ENCODE peak calls at places on chromosomes 2 and 18, in eight cellular contexts. C is epithelial cell of esophagus; O is stimulated activated naive CD8-positive, alpha-beta T cell treated with anti-CD3 and anti-CD28 coated beads, Interleukin-15, amount 100 ng/mL, for 72 hours; S is LNCaP clone FGC; J is SK-N-DZ; G is kidney tubule cell; L is heart left ventricle; B is GM20000. H is an unnamed sample.

GRCh38 chr2:221779614-221780067 is 207.5 kb upstream of the EPHA4 start:
- DNase-seq in S (no peak), B (no peak), G (peak), L (no peak), O (no peak), J (no peak), C (peak), H (peak)

GRCh38 chr2:162123806-162124758 is 28.0 kb downstream of the GCG start:
- DNase-seq in B (peak), C (peak), O (no peak), G (peak), J (peak), L (no peak), S (no peak), H (no peak)

GRCh38 chr2:112493858-112494648 is 12.1 kb downstream of the TTL start:
- DNase-seq in L (no peak), S (no peak), C (peak), J (peak), O (no peak), B (peak), G (peak), H (peak)

GRCh38 chr2:28389399-28390240 is 3.0 kb upstream of the FOSL2 start:
- DNase-seq in C (peak), O (no peak), J (no peak), L (no peak), B (no peak), S (no peak), G (peak), H (no peak)

GRCh38 chr2:127174176-127174575 is 45.9 kb downstream of the CYP27C1 start:
- DNase-seq in G (peak), L (no peak), O (no peak), S (no peak), B (peak), C (no peak), J (peak), H (no peak)

GRCh38 chr2:120344214-120344990 is 1.5 kb upstream of the INHBB start:
- DNase-seq in L (peak), O (no peak), B (peak), S (no peak), G (no peak), C (no peak), J (no peak), H (no peak)

GRCh38 chr2:216519154-216519762 is 20.6 kb downstream of the RPL37A start:
- DNase-seq in J (peak), S (peak), G (peak), B (peak), O (peak), L (no peak), C (peak), H (peak)

GRCh38 chr18:10329116-10329515 is 125.3 kb upstream of the APCDD1 start:
- DNase-seq in L (no peak), G (no peak), S (no peak), J (no peak), C (peak), B (no peak), O (no peak), H (no peak)

GRCh38 chr2:120066708-120067547 is 54.1 kb downstream of the EPB41L5 start:
- DNase-seq in B (no peak), O (no peak), G (peak), S (peak), L (no peak), J (peak), C (no peak), H (peak)

GRCh38 chr2:45755585-45756330 is 104.3 kb downstream of the PRKCE start:
- DNase-seq in G (no peak), C (no peak), L (no peak), O (no peak), S (no peak), J (no peak), B (no peak), H (no peak)